ENCODE peak calls at places on chromosomes 3 and 15, in four cellular contexts. H is psoas muscle, U is fibroblast of the aortic adventitia, L is adrenal gland. T is an unnamed sample.

GRCh38 chr15:48001393-48002059 is 119.3 kb upstream of the SLC24A5 start:
- DNase-seq in H (no peak), U (no peak), L (no peak), T (no peak)

GRCh38 chr15:65954289-65954741 is 85.0 kb downstream of the RAB11A start:
- DNase-seq in H (no peak), U (peak), L (no peak), T (no peak)

GRCh38 chr3:149654188-149654601 is 3.6 kb downstream of the WWTR1 start:
- DNase-seq in H (no peak), U (peak), L (no peak), T (no peak)

GRCh38 chr3:147756478-147756877 is 347.3 kb downstream of the ZIC1 start:
- DNase-seq in H (no peak), U (no peak), L (no peak), T (no peak)

GRCh38 chr3:126396536-126396935 is 1.8 kb downstream of the CFAP100 start:
- DNase-seq in H (no peak), U (no peak), L (no peak), T (no peak)

GRCh38 chr3:57983734-57984518 is 24.3 kb upstream of the FLNB start:
- DNase-seq in H (peak), U (peak), L (peak), T (peak)

GRCh38 chr3:195208631-195209030 is 62.3 kb downstream of the XXYLT1 start:
- DNase-seq in H (no peak), U (no peak), L (no peak), T (no peak)

GRCh38 chr3:147757919-147758318 is 348.8 kb downstream of the ZIC1 start:
- DNase-seq in H (no peak), U (no peak), L (no peak), T (no peak)

GRCh38 chr15:40046721-40047412 is 7.9 kb upstream of the SRP14 start:
- DNase-seq in H (no peak), U (peak), L (no peak), T (no peak)

GRCh38 chr15:52103217-52104207 is 9.1 kb downstream of the BCL2L10 start:
- DNase-seq in H (peak), U (peak), L (peak), T (peak)

GRCh38 chr15:66130496-66131014 is 123.0 kb downstream of the MEGF11 start:
- DNase-seq in H (no peak), U (no peak), L (no peak), T (no peak)

GRCh38 chr3:65672876-65673815 is 365.6 kb downstream of the MAGI1 start:
- DNase-seq in H (peak), U (peak), L (peak), T (peak)

GRCh38 chr3:67655364-67656121 is 1.1 kb upstream of the SUCLG2 start:
- DNase-seq in H (no peak), U (no peak), L (no peak), T (peak)

GRCh38 chr3:194137314-194138097 is 1.6 kb downstream of the HES1 start:
- DNase-seq in H (peak), U (no peak), L (peak), T (peak)

GRCh38 chr3:194136519-194137313 is 768 bp downstream of the HES1 start:
- DNase-seq in H (peak), U (peak), L (peak), T (peak)

GRCh38 chr3:194138732-194139084 is 2.8 kb downstream of the HES1 start:
- DNase-seq in H (no peak), U (peak), L (no peak), T (no peak)

GRCh38 chr3:194139085-194139976 is 3.4 kb downstream of the HES1 start:
- DNase-seq in H (peak), U (peak), L (no peak), T (no peak)

GRCh38 chr3:194138098-194138474 is 2.1 kb downstream of the HES1 start:
- DNase-seq in H (no peak), U (no peak), L (no peak), T (no peak)
- TF ChIP-seq CTCF in H (peak), U (no peak), L (no peak), T (no peak)

GRCh38 chr3:169662215-169663070 is 1.1 kb downstream of the MECOM start:
- DNase-seq in H (peak), U (peak), L (peak), T (peak)
- TF ChIP-seq CTCF in H (peak), U (peak), L (no peak), T (peak)

DNA sequence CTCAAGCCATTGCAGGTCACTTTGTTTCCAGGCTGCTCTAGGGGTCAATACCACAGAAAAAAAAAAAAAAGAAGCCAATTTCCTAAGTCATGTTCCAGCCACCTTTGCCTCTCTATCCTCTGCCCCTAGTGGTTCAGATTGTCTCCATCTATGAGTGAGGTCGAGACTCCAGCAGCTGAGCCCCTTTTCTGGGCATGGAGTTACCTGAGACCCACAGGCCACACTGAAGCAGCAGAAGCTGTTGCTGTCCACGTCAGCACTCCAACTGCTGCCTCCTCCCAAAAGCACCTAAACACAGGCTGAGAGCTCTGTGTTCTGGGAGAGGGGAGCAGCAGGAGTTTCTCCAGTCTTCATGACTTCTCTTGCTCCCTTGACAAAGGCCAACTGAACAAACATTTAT is 355.7 kb downstream of the RSL24D1 start:
- DNase-seq in H (no peak), U (no peak), L (no peak), T (no peak)
- TF ChIP-seq CTCF in H (no peak), U (no peak), L (no peak), T (no peak)

GRCh38 chr15:89785064-89785770 is 9.1 kb downstream of the MESP2 start:
- DNase-seq in H (no peak), U (no peak), L (no peak), T (no peak)

GRCh38 chr15:89785771-89786135 is 9.6 kb downstream of the MESP2 start:
- DNase-seq in H (no peak), U (peak), L (no peak), T (no peak)

GRCh38 chr15:89783111-89783860 is 7.2 kb downstream of the MESP2 start:
- DNase-seq in H (no peak), U (peak), L (no peak), T (no peak)

GRCh38 chr15:89783861-89784685 is 7.9 kb downstream of the MESP2 start:
- DNase-seq in H (no peak), U (no peak), L (no peak), T (no peak)

DNA sequence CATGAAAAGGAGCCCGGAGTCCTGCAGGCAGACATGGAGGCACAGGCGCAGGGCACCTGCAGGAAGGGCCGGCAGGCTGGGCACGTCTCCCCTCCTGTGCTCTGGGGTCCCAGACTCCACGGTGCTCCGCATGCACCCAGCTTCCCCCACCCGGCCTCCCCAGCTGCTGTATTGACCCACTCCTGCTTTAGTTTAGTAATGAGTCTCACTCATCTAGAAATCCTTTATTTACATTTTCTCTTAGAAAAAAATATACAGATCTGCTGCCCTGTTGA is 8.5 kb downstream of the MESP2 start:
- DNase-seq in H (no peak), U (no peak), L (no peak), T (no peak)
- TF ChIP-seq CTCF in H (no peak), U (no peak), L (no peak), T (no peak)

T was measured in activated CD8-positive, alpha-beta T cell treated with anti-CD3 and anti-CD28 coated beads for 36 hours.